ENCODE peak calls at places on chromosomes 5 and 9, in five cellular contexts. U is A673, E is IMR-90, T is fibroblast of lung, G is tibial nerve. I is an unnamed sample.
A peak's percentile ranks its signal among the peaks of the same experiment; 100 is the strongest.

GRCh38 chr5:93294184-93294583 is 286.8 kb downstream of the NR2F1-AS1 start:
- DNase-seq in U (no peak), E (peak; percentile 63), T (peak; percentile 68), G (no peak), I (no peak)

GRCh38 chr5:76679231-76679630 is 36.7 kb upstream of the F2R start:
- DNase-seq in T (no peak), U (no peak), E (peak; percentile 83), G (no peak), I (no peak)

GRCh38 chr5:147382776-147383175 is 127.1 kb downstream of the DPYSL3 start:
- DNase-seq in E (no peak), U (no peak), T (no peak), G (no peak), I (no peak)

GRCh38 chr5:6823996-6824395 is 110.8 kb downstream of the TENT4A start:
- DNase-seq in G (no peak), T (no peak), E (no peak), U (no peak), I (no peak)

GRCh38 chr9:109640232-109641078 is 139.5 kb upstream of the PALM2AKAP2 start:
- DNase-seq in U (peak; percentile 41), T (peak; percentile 62), G (no peak), E (peak; percentile 22), I (peak; percentile 50)

GRCh38 chr5:126198509-126198908 is 224.7 kb upstream of the GRAMD2B start:
- DNase-seq in G (no peak), E (no peak), T (no peak), U (no peak), I (no peak)

GRCh38 chr9:69379250-69379982 is 54.4 kb downstream of the ENTREP1 start:
- DNase-seq in G (no peak), T (peak; percentile 71), U (no peak), E (peak; percentile 51), I (no peak)

GRCh38 chr9:108382267-108382666 is 473.5 kb downstream of the ACTL7B start:
- DNase-seq in G (no peak), E (no peak), U (no peak), T (no peak), I (no peak)

GRCh38 chr5:141763526-141763925 is 81.5 kb upstream of the ARAP3 start:
- DNase-seq in T (no peak), E (no peak), U (no peak), G (no peak), I (no peak)

GRCh38 chr5:126544087-126544740 is 50.8 kb downstream of the ALDH7A1 start:
- DNase-seq in G (no peak), E (peak; percentile 44), T (no peak), U (peak; percentile 68), I (no peak)

GRCh38 chr5:156681276-156681675 is 168.8 kb upstream of the PPP1R2B start:
- DNase-seq in U (no peak), T (no peak), E (no peak), G (no peak), I (no peak)

GRCh38 chr5:55544341-55544740 is 9.6 kb upstream of the PLPP1 start:
- DNase-seq in G (no peak), U (no peak), E (peak; percentile 14), T (peak; percentile 27), I (no peak)

GRCh38 chr5:36690041-36690941 is 83.9 kb downstream of the SLC1A3 start:
- DNase-seq in E (peak; percentile 61), U (peak; percentile 90), G (peak; percentile 56), T (peak; percentile 74), I (peak; percentile 76)

GRCh38 chr5:110045153-110045552 is 355.4 kb downstream of the MAN2A1 start:
- DNase-seq in U (peak; percentile 29), T (peak; percentile 21), E (no peak), G (no peak), I (no peak)

GRCh38 chr5:134020188-134020587 is 15.4 kb upstream of the VDAC1 start:
- DNase-seq in U (no peak), T (no peak), E (no peak), G (no peak), I (no peak)

GRCh38 chr9:90578116-90578815 is 64.4 kb downstream of the DIRAS2 start:
- DNase-seq in U (no peak), G (no peak), T (no peak), E (no peak), I (no peak)

GRCh38 chr5:141419074-141419880 is 1.6 kb upstream of the PCDHGA11 start:
- DNase-seq in E (no peak), T (no peak), U (no peak), G (no peak), I (no peak)

GRCh38 chr5:115262405-115263247 is at the start of gene PGGT1B:
- DNase-seq in T (peak; percentile 69), E (peak; percentile 55), G (peak; percentile 19), U (peak; percentile 87), I (peak; percentile 83)

GRCh38 chr5:40367260-40367659 is 312.5 kb upstream of the PTGER4 start:
- DNase-seq in T (no peak), E (peak; percentile 13), G (no peak), U (peak; percentile 44), I (no peak)

GRCh38 chr5:109239501-109239900 is 170.3 kb downstream of the PJA2 start:
- DNase-seq in E (no peak), U (no peak), T (peak; percentile 25), G (no peak), I (no peak)

GRCh38 chr9:694499-695154 is 146.9 kb upstream of the DMRT1 start:
- DNase-seq in E (peak; percentile 93), T (peak; percentile 97), U (no peak), G (no peak), I (peak; percentile 44)

GRCh38 chr5:14732991-14733390 is 68.5 kb downstream of the OTULIN start:
- DNase-seq in E (no peak), U (no peak), T (no peak), G (no peak), I (no peak)

GRCh38 chr5:132369471-132370240 is at the start of gene SLC22A5:
- DNase-seq in T (peak; percentile 48), G (peak; percentile 46), E (peak; percentile 33), U (peak; percentile 50), I (peak; percentile 91)

GRCh38 chr5:180990889-180991257 is 2.2 kb downstream of the BTNL3 start:
- DNase-seq in T (no peak), E (no peak), G (no peak), U (no peak), I (no peak)

GRCh38 chr9:125749951-125750655 is 2.9 kb downstream of the PBX3 start:
- DNase-seq in U (no peak), E (peak; percentile 79), G (no peak), T (peak; percentile 57), I (no peak)

GRCh38 chr5:158876263-158876942 is 223.3 kb downstream of the EBF1 start:
- DNase-seq in U (no peak), T (no peak), E (no peak), G (no peak), I (no peak)

GRCh38 chr9:136899196-136899595 is 12.9 kb downstream of the TRAF2 start:
- DNase-seq in U (no peak), T (no peak), G (no peak), E (no peak), I (no peak)

GRCh38 chr9:136902259-136902821 is 16.0 kb downstream of the TRAF2 start:
- DNase-seq in U (no peak), G (no peak), E (peak; percentile 86), T (peak; percentile 76), I (peak; percentile 94)

GRCh38 chr9:136901516-136902258 is 15.4 kb downstream of the TRAF2 start:
- DNase-seq in G (no peak), T (peak; percentile 64), E (peak; percentile 45), U (no peak), I (no peak)

GRCh38 chr9:136900988-136901515 is 14.7 kb downstream of the TRAF2 start:
- DNase-seq in G (no peak), E (no peak), U (no peak), T (no peak), I (no peak)

DNA sequence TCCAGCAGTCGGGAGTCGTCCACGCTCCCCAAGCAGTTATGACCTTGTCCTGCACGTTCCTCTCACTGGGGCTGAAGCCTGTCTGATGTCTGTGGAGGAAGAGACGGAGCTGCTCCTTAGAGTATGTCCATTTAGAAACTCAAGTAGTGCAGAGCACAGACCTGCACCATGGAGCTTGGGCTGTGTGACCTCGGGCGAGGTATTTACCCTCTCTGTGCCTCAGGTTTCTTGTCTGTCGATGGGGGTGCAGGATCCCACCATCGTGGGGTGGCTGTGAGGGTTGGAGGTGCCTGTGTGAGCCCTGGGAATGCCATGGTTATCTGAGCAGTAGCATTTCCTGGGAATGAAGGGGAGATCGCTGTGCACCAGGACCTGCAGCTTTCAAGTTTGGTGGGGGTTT is 14.2 kb downstream of the TRAF2 start:
- DNase-seq in U (no peak), T (no peak), G (no peak), E (no peak), I (no peak)
- H3K27ac ChIP-seq in U (no peak overlapping the region), T (no peak overlapping the region), G (peak overlapping the region; percentile 77), E (no peak overlapping the region), I (peak overlapping the region; percentile 80)

GRCh38 chr9:82147798-82148440 is 159.3 kb downstream of the SPATA31D1 start:
- DNase-seq in T (peak; percentile 62), G (no peak), U (no peak), E (no peak), I (no peak)

GRCh38 chr9:82152181-82152580 is 163.6 kb downstream of the SPATA31D1 start:
- DNase-seq in T (peak; percentile 93), E (peak; percentile 84), U (no peak), G (no peak), I (no peak)

GRCh38 chr9:82153032-82153431 is 164.5 kb downstream of the SPATA31D1 start:
- DNase-seq in E (no peak), T (no peak), U (no peak), G (no peak), I (no peak)

GRCh38 chr9:82148849-82149544 is 160.4 kb downstream of the SPATA31D1 start:
- DNase-seq in G (no peak), U (no peak), E (peak; percentile 89), T (peak; percentile 98), I (no peak)

DNA sequence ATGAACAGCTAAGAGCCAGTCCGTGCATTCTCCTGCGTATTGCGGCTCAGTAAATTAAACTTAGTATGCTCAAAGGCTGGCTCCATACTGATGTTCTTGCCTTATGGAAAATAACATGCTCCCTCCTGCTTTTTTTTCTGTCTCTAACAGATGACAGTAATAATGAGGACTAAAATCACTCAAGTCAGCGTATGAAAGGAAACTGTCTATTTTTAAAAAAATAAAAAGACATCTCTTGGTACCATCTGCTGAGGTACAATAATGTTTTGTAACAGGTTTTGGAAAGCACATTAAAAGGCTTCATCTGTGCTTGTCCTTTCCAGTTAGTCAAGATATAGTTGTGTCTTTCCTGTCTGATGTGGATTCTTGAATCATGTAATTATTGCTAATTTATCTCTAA is 161.1 kb downstream of the SPATA31D1 start:
- DNase-seq in G (no peak), T (no peak), E (no peak), U (no peak), I (no peak)
- H3K27me3 ChIP-seq in G (no peaks in the 10 kb centered on the region), T (no peaks in the 10 kb centered on the region), E (no peaks in the 10 kb centered on the region), U (no peaks in the 10 kb centered on the region), I (no peaks in the 10 kb centered on the region)

DNA sequence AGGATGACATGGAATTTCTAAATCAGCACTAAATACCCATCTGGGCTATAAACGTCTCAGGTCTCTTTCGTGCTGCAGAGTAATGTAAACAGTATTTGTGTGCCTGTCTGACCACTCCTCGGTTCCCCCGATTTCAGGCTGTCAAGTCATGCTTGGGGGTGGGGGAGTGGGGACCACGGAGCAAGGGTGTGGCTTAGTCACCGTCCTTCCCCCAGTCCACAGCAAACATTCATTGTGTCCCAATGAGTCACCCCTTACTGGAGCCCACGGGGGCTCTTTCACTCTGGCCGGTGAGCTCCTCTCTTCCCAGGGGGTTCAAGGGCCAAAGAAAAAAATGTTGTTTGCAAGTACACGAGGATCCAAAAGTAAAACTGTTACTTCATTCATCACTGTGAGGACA is 72.4 kb upstream of the ICE1 start:
- DNase-seq in U (no peak), G (no peak), E (no peak), T (peak; percentile 78), I (no peak)
- H3K27ac ChIP-seq in U (no peak overlapping the region), G (no peak overlapping the region), E (no peak overlapping the region), T (no peak overlapping the region), I (no peak overlapping the region)

GRCh38 chr5:159972538-159973362 is 36.2 kb upstream of the TTC1 start:
- DNase-seq in T (no peak), G (no peak), U (no peak), E (no peak), I (no peak)
- H3K27me3 ChIP-seq in T (no peaks in the 10 kb centered on the region), G (peaks cover 30% of the 10 kb centered on the region), U (peaks cover 46% of the 10 kb centered on the region), E (no peaks in the 10 kb centered on the region), I (no peaks in the 10 kb centered on the region)

I was measured in right lobe of liver.